ENCODE peak calls at places on chromosomes 2 and 18, in eight cellular contexts. J is foreskin fibroblast, C is A549, D is T-helper 1 cell, K is aorta, I is GM19239, X is nucleus accumbens, R is NCI-H2081. E is an unnamed sample.

GRCh38 chr18:74546751-74547530 is 12.6 kb downstream of the CNDP1 start:
- DNase-seq in X (no peak), K (no peak), C (no peak), J (peak; percentile 45), I (no peak), R (no peak), D (no peak), E (no peak)

GRCh38 chr2:240365971-240366471 is 69.4 kb upstream of the GPC1 start:
- DNase-seq in D (no peak), X (no peak), K (no peak), C (no peak), J (no peak), I (no peak), R (no peak), E (no peak)

GRCh38 chr2:140454717-140455116 is 1674.5 kb upstream of the NXPH2 start:
- DNase-seq in K (no peak), R (no peak), J (peak; percentile 68), C (peak; percentile 30), X (no peak), D (no peak), I (no peak), E (no peak)

GRCh38 chr2:239729681-239730566 is 295.2 kb downstream of the NDUFA10 start:
- DNase-seq in D (no peak), C (no peak), I (no peak), X (no peak), J (no peak), K (peak; percentile 67), R (no peak), E (no peak)

GRCh38 chr2:81266106-81266505 is 961.6 kb upstream of the LRRTM1 start:
- DNase-seq in R (no peak), K (no peak), I (no peak), D (no peak), J (no peak), C (no peak), X (no peak), E (no peak)

GRCh38 chr2:231201475-231201814 is 3.0 kb downstream of the ARMC9 start:
- DNase-seq in C (no peak), J (no peak), K (no peak), I (no peak), X (no peak), R (no peak), D (no peak), E (no peak)

GRCh38 chr2:217816396-217816869 is 186.4 kb downstream of the TNS1 start:
- DNase-seq in D (no peak), X (no peak), R (no peak), J (no peak), K (no peak), I (no peak), C (no peak), E (no peak)

GRCh38 chr2:237242091-237242536 is 156.4 kb downstream of the COPS8 start:
- DNase-seq in K (no peak), X (no peak), C (no peak), J (peak; percentile 72), D (no peak), I (no peak), R (no peak), E (no peak)

GRCh38 chr2:98775146-98775988 is 44.4 kb upstream of the MGAT4A start:
- DNase-seq in R (peak; percentile 82), J (no peak), I (no peak), K (peak; percentile 83), X (no peak), C (no peak), D (no peak), E (no peak)

GRCh38 chr2:48600204-48600813 is 17.3 kb upstream of the GTF2A1L start:
- DNase-seq in C (peak; percentile 46), K (no peak), D (peak; percentile 23), X (no peak), R (peak; percentile 34), J (peak; percentile 30), I (no peak), E (no peak)

GRCh38 chr2:188145885-188146284 is 145.8 kb upstream of the GULP1 start:
- DNase-seq in K (no peak), I (no peak), X (no peak), R (no peak), J (no peak), D (no peak), C (no peak), E (no peak)

GRCh38 chr18:41992066-41992465 is 37.0 kb downstream of the PIK3C3 start:
- DNase-seq in J (no peak), X (no peak), K (no peak), R (no peak), I (no peak), C (no peak), D (peak; percentile 20), E (no peak)

GRCh38 chr18:2847341-2848144 is 737 bp downstream of the EMILIN2 start:
- DNase-seq in R (no peak), I (peak; percentile 45), X (no peak), K (peak; percentile 84), J (no peak), D (peak; percentile 18), C (no peak), E (no peak)

GRCh38 chr18:9730786-9731185 is 22.7 kb downstream of the RAB31 start:
- DNase-seq in X (no peak), C (no peak), I (no peak), R (no peak), J (no peak), D (no peak), K (no peak), E (no peak)

GRCh38 chr2:233422649-233423435 is 68.5 kb downstream of the DGKD start:
- DNase-seq in R (no peak), C (no peak), X (no peak), D (no peak), K (no peak), J (no peak), I (no peak), E (no peak)

GRCh38 chr2:64288321-64288931 is 144.2 kb upstream of the PELI1 start:
- DNase-seq in D (no peak), K (no peak), X (no peak), J (peak; percentile 92), R (no peak), C (no peak), I (no peak), E (no peak)

GRCh38 chr2:149483004-149483605 is 104.5 kb downstream of the MMADHC start:
- DNase-seq in K (no peak), D (no peak), R (no peak), J (no peak), C (no peak), I (no peak), X (no peak), E (no peak)

GRCh38 chr2:212064318-212064717 is 474.3 kb downstream of the ERBB4 start:
- DNase-seq in I (no peak), J (no peak), K (no peak), R (no peak), D (no peak), C (no peak), X (no peak), E (no peak)

GRCh38 chr2:94874277-94874997 is 3.2 kb downstream of the TEKT4 start:
- DNase-seq in D (peak; percentile 47), J (peak; percentile 1), I (peak; percentile 85), R (peak; percentile 35), X (no peak), C (peak; percentile 58), K (peak; percentile 77), E (peak; percentile 21)

GRCh38 chr18:7844418-7844817 is 277.3 kb downstream of the PTPRM start:
- DNase-seq in D (no peak), C (no peak), K (no peak), I (no peak), R (no peak), J (no peak), X (no peak), E (no peak)

E was measured in activated CD4-positive, CD25-positive, alpha-beta regulatory T cell.